ENCODE peak calls at places on chromosomes 16 and 17, in four cellular contexts. Q is upper lobe of left lung, F is GM12878, X is K562. B is an unnamed sample. For H3K27me3, the result is how much of the 10 kb centered on the place peaks cover.

GRCh38 chr17:58837699-58838098 is 82.0 kb downstream of the PPM1E start:
- ATAC-seq in Q (no peak), F (no peak), X (no peak), B (no peak)

GRCh38 chr17:78214706-78215061 is 631 bp downstream of the BIRC5 start:
- ATAC-seq in Q (no peak), F (peak), X (peak), B (no peak)

GRCh38 chr17:17344507-17345293 is 41.5 kb downstream of the NT5M start:
- ATAC-seq in Q (peak), F (no peak), X (no peak), B (no peak)

GRCh38 chr17:4500188-4500565 is 1.5 kb downstream of the SPNS2 start:
- ATAC-seq in Q (no peak), F (no peak), X (no peak), B (no peak)

GRCh38 chr16:88619859-88620655 is 18.3 kb upstream of the IL17C start:
- ATAC-seq in Q (no peak), F (no peak), X (no peak), B (peak)

GRCh38 chr16:21060027-21060510 is 90.6 kb downstream of the DNAH3 start:
- ATAC-seq in Q (no peak), F (no peak), X (no peak), B (no peak)

GRCh38 chr16:84600343-84601229 is 17.3 kb downstream of the COTL1 start:
- ATAC-seq in Q (peak), F (peak), X (peak), B (no peak)

GRCh38 chr16:12907670-12908233 is 6.4 kb downstream of the SHISA9 start:
- ATAC-seq in Q (no peak), F (peak), X (peak), B (no peak)

GRCh38 chr16:24731722-24732419 is 2.4 kb downstream of the TNRC6A start:
- ATAC-seq in Q (no peak), F (no peak), X (no peak), B (no peak)

GRCh38 chr17:80980397-80981061 is 11.1 kb upstream of the CHMP6 start:
- ATAC-seq in Q (peak), F (peak), X (no peak), B (no peak)

GRCh38 chr17:81385320-81386111 is 9.7 kb upstream of the BAHCC1 start:
- ATAC-seq in Q (no peak), F (no peak), X (no peak), B (no peak)

GRCh38 chr16:22337849-22338248 is 36.6 kb downstream of the CDR2 start:
- ATAC-seq in Q (no peak), F (no peak), X (no peak), B (no peak)

GRCh38 chr17:4998027-4998665 is 396 bp downstream of the KIF1C start:
- ATAC-seq in Q (peak), F (peak), X (peak), B (peak)

GRCh38 chr17:7502171-7502847 is 18.1 kb downstream of the POLR2A start:
- ATAC-seq in Q (no peak), F (no peak), X (no peak), B (no peak)

GRCh38 chr17:17119533-17119932 is 77.3 kb downstream of the MPRIP start:
- ATAC-seq in Q (peak), F (peak), X (no peak), B (no peak)

GRCh38 chr17:3889613-3890012 is 3.2 kb downstream of the CAMKK1 start:
- ATAC-seq in Q (no peak), F (no peak), X (no peak), B (no peak)

GRCh38 chr16:10957771-10958486 is 13.6 kb downstream of the CLEC16A start:
- ATAC-seq in Q (no peak), F (peak), X (no peak), B (no peak)

GRCh38 chr17:10621397-10621796 is 35.7 kb downstream of the MYH3 start:
- ATAC-seq in Q (no peak), F (no peak), X (no peak), B (no peak)

GRCh38 chr16:88649195-88649923 is 1.5 kb downstream of the CYBA start:
- ATAC-seq in Q (no peak), F (no peak), X (no peak), B (no peak)

GRCh38 chr16:18984425-18985005 is 781 bp downstream of the TMC7 start:
- ATAC-seq in Q (no peak), F (no peak), X (no peak), B (no peak)

GRCh38 chr16:15829460-15829859 is 27.4 kb downstream of the MYH11 start:
- ATAC-seq in Q (peak), F (no peak), X (no peak), B (peak)

GRCh38 chr16:49355923-49356665 is 17.5 kb upstream of the C16orf78 start:
- ATAC-seq in Q (no peak), F (no peak), X (no peak), B (peak)

GRCh38 chr16:89785523-89786155 is 30.8 kb downstream of the FANCA start:
- ATAC-seq in Q (no peak), F (no peak), X (no peak), B (no peak)

GRCh38 chr17:6018788-6019187 is 51.4 kb upstream of the WSCD1 start:
- ATAC-seq in Q (no peak), F (no peak), X (no peak), B (no peak)

GRCh38 chr16:86201746-86202145 is 302.8 kb downstream of the IRF8 start:
- ATAC-seq in Q (no peak), F (peak), X (no peak), B (no peak)
- H3K27me3 ChIP-seq in Q (under half), F (under half), X (under half), B (under half)

DNA sequence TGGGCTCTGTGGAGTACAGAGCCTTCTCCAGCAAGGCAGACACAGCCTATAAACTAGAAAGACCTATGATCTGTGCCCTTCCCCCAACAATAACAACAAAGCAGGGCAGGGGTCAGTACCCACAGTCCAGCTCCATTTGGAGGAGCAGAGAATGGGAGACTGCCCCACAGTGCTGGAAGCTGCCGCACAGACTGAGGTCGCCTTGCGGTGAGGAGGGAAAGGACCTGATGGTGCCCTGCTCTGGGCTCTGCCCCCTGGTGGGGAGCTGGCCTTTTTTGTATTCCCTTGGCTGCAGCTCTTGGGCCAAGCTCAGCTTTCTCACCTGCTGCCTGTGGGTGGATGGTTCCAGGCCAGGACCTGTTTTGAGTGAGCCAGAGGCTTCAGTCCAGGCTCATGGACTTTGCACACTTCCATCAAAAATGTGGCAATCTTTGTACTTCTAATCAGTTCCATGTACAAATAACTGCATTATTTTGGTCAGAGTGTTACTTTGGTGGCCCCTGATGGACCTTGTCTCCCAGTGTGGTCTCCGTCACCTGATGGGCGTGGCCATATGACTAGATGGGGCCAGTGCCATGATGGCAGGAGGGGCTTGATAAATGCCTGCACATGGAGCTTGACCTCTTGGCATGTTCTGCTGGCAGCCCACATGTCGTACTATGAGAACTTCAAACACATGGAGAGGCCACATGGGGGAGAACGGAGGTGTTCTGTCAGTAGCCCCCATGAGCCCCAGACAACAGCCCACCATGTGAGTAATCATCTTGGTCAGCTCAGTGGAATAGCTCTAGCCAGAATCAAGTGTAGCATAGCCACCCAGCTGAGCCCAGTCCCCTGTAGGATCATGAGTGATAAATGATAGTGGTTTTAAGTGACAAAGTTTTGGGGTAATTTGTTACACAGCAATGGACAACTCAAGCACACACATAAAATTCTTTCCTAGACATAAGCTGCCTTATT is 24.2 kb downstream of the B9D1 start:
- ATAC-seq in Q (peak), F (peak), X (peak), B (peak)
- TF ChIP-seq EP300 in Q (no peak), F (no peak), X (no peak), B (no peak)

GRCh38 chr17:79610151-79610645 is 653 bp downstream of the RBFOX3 start:
- ATAC-seq in Q (no peak), F (no peak), X (no peak), B (no peak)
- H3K27me3 ChIP-seq in Q (under half), F (under half), X (under half), B (half or more)

DNA sequence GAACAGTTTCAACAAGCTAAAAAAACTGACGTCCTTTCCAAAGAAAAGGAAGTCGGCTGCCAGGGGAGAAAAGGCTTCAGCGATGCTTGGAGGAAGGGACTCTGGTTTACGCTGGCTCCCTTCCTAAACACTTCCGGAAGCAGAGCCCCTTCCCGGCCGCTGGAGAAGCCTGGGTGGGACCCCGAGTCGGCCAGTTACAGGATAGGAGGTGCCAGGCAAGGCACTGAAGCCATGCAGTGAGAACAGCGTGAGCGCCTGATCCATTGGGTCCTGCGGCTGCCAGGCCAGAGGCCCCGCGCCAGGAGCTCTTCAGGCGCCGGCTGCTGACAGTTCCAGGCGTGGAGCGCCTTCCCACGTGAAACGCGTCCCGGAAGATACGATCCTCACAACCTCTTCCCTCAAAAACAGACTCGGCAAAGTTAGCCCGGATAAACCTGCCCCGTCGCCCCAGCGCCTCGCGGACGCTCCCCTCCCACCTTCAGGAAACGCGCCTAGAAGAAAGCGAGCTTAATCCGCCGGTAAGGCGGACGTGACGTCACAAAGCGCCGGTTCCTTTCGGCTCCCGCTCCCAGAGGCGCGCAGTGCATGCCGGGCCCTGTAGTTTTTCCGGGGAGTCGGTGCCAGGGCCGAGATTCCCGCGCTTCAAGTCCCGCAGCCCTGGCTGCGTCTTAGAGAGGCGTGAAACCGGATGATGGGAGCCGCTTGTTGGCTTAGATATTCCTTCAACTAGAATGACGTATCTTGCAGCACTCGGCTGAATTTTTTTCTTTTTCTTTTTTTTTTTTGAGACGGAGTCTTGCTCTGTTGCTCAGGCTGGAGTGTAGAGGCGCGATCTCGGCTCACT is at the start of gene ADAT1:
- ATAC-seq in Q (peak), F (peak), X (peak), B (peak)
- TF ChIP-seq EP300 in Q (no peak), F (no peak), X (no peak), B (no peak)

GRCh38 chr16:85641776-85642176 is 28.7 kb downstream of the GSE1 start:
- ATAC-seq in Q (peak), F (no peak), X (no peak), B (peak)
- H3K27me3 ChIP-seq in Q (under half), F (under half), X (under half), B (under half)

DNA sequence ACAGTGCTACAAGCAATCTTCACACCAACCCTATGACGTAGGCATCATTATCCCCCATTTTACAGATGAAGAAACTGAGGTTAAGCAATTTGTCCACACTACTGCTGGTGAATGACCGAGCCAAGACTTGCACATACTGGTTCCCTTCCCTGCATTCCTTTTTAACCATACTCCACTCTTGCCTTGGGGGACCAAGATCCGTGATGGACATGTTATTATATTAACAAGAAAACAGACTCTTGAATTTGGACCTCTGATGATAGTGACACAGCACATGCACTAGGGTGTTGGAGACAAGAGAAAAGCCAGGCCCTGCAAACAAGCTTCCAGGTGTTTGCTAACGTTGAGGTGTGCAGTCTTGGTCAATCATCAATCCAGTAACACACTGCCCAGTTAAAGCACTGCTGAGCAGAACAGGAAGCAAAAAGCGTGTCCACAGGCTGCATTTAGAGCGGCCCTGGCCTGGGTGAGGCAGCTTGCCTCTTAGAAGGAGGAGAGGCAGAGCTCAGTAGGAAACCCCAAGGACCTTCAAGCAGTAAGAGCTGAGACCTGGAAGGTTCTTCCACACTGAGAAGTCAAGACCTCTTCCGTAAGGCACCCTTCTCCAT is 36.7 kb downstream of the HNF1B start:
- ATAC-seq in Q (no peak), F (peak), X (no peak), B (no peak)
- TF ChIP-seq EP300 in Q (no peak), F (no peak), X (no peak), B (no peak)

GRCh38 chr17:49104511-49105074 is 28.0 kb upstream of the B4GALNT2 start:
- ATAC-seq in Q (no peak), F (no peak), X (no peak), B (no peak)

GRCh38 chr17:49108318-49108717 is 24.3 kb upstream of the B4GALNT2 start:
- ATAC-seq in Q (no peak), F (no peak), X (no peak), B (no peak)

GRCh38 chr17:49106366-49107210 is 26.0 kb upstream of the B4GALNT2 start:
- ATAC-seq in Q (no peak), F (no peak), X (peak), B (no peak)

GRCh38 chr17:49110504-49110903 is 22.1 kb upstream of the B4GALNT2 start:
- ATAC-seq in Q (no peak), F (no peak), X (no peak), B (no peak)

GRCh38 chr17:49107211-49107557 is 25.4 kb upstream of the B4GALNT2 start:
- ATAC-seq in Q (no peak), F (no peak), X (no peak), B (no peak)
- H3K27me3 ChIP-seq in Q (under half), F (under half), X (under half), B (under half)

B was measured in gastroesophageal sphincter.